ENCODE peak calls at places on chromosomes 6 and 20, in ten cellular contexts. G is stimulated activated CD8-positive, alpha-beta memory T cell treated with anti-CD3 and anti-CD28 coated beads, Interleukin-15, amount 100 ng/mL, for 1 hour; R is amygdala; K is HTR-8/SVneo; W is lower leg skin; S is skeletal muscle cell; A is dermis blood vessel endothelial cell; T is hypothalamus; P is type B pancreatic cell; Q is HT-29. U is an unnamed sample.

GRCh38 chr6:168060521-168060931 is 18.5 kb downstream of the FRMD1 start:
- DNase-seq in S (peak; percentile 0), A (peak; percentile 42), Q (peak; percentile 77), K (peak; percentile 48), P (no peak), R (peak; percentile 24), G (no peak), W (no peak), T (peak; percentile 57), U (peak; percentile 81)

GRCh38 chr6:85670573-85670972 is 27.9 kb upstream of the SYNCRIP start:
- DNase-seq in K (no peak), R (no peak), S (peak; percentile 42), P (no peak), Q (peak; percentile 19), G (no peak), W (no peak), A (peak; percentile 47), T (no peak), U (no peak)

GRCh38 chr6:52551483-52552277 is 25.2 kb downstream of the TRAM2 start:
- DNase-seq in G (no peak), S (peak; percentile 55), P (no peak), A (peak; percentile 87), Q (peak; percentile 11), T (peak; percentile 19), K (peak; percentile 84), W (no peak), R (peak; percentile 5), U (peak; percentile 78)

GRCh38 chr6:129733290-129733689 is 23.3 kb upstream of the ARHGAP18 start:
- DNase-seq in T (no peak), G (no peak), S (no peak), K (no peak), P (no peak), Q (peak; percentile 43), R (no peak), A (peak; percentile 34), W (no peak), U (no peak)

GRCh38 chr6:22784611-22785010 is 215.2 kb downstream of the HDGFL1 start:
- DNase-seq in R (no peak), P (no peak), W (no peak), G (no peak), A (no peak), S (no peak), Q (no peak), K (no peak), T (peak; percentile 1), U (no peak)

GRCh38 chr6:129701721-129702455 is 8.1 kb downstream of the ARHGAP18 start:
- DNase-seq in W (no peak), Q (no peak), P (no peak), T (no peak), R (no peak), K (no peak), S (peak; percentile 52), A (peak; percentile 54), G (no peak), U (no peak)

GRCh38 chr6:33205172-33206026 is 944 bp downstream of the HSD17B8 start:
- DNase-seq in K (peak; percentile 47), W (no peak), Q (peak; percentile 60), S (no peak), A (no peak), R (no peak), P (no peak), T (no peak), G (no peak), U (no peak)

GRCh38 chr6:40804905-40805304 is 217.7 kb upstream of the LRFN2 start:
- DNase-seq in A (peak; percentile 19), T (no peak), W (no peak), S (no peak), G (no peak), P (no peak), R (no peak), Q (no peak), K (no peak), U (no peak)

GRCh38 chr6:3456794-3457709 is at the start of gene SLC22A23:
- DNase-seq in K (peak; percentile 82), R (no peak), G (peak; percentile 49), Q (peak; percentile 69), T (peak; percentile 62), W (peak; percentile 34), P (peak; percentile 83), A (peak; percentile 62), S (no peak), U (peak; percentile 96)

GRCh38 chr6:157724960-157725741 is 97.9 kb upstream of the SNX9 start:
- DNase-seq in W (peak; percentile 35), K (no peak), G (no peak), A (no peak), Q (no peak), S (no peak), T (no peak), R (no peak), P (no peak), U (no peak)

GRCh38 chr6:117605169-117605826 is 3.0 kb upstream of the GOPC start:
- DNase-seq in R (peak; percentile 11), K (peak; percentile 69), G (no peak), S (peak; percentile 44), W (no peak), P (no peak), T (peak; percentile 7), Q (peak; percentile 76), A (peak; percentile 90), U (peak; percentile 24)

GRCh38 chr20:10581823-10582222 is 92.0 kb downstream of the JAG1 start:
- DNase-seq in Q (no peak), A (no peak), P (no peak), G (no peak), R (no peak), W (no peak), T (no peak), S (peak; percentile 78), K (peak; percentile 59), U (no peak)

GRCh38 chr6:76707630-76708029 is 635.2 kb upstream of the IMPG1 start:
- DNase-seq in R (no peak), G (no peak), T (no peak), P (no peak), K (no peak), S (no peak), Q (no peak), W (no peak), A (no peak), U (no peak)

GRCh38 chr6:11811644-11812264 is 33.2 kb upstream of the ADTRP start:
- DNase-seq in A (no peak), P (no peak), G (no peak), W (no peak), R (no peak), Q (no peak), T (no peak), K (no peak), S (no peak), U (no peak)

GRCh38 chr6:108562503-108562993 is 1.8 kb downstream of the FOXO3 start:
- DNase-seq in R (peak; percentile 29), W (peak; percentile 75), G (no peak), K (peak; percentile 60), Q (peak; percentile 88), A (peak; percentile 77), S (no peak), P (no peak), T (peak; percentile 9), U (peak; percentile 76)